ENCODE peak calls at places on chromosomes 11 and 22, in five cellular contexts. A is heart left ventricle, V is AG09309, D is tibial nerve, Z is epithelial cell of esophagus. L is an unnamed sample.

GRCh38 chr22:37043828-37044538 is 7.6 kb upstream of the KCTD17 start:
- DNase-seq in V (no peak), D (no peak), A (peak), Z (peak), L (peak)

GRCh38 chr11:73359930-73360742 is 16.1 kb upstream of the RELT start:
- DNase-seq in A (no peak), V (no peak), Z (no peak), D (no peak), L (peak)

GRCh38 chr11:132561937-132562336 is 970.4 kb downstream of the OPCML start:
- DNase-seq in Z (no peak), V (no peak), A (no peak), D (no peak), L (no peak)

GRCh38 chr11:15602042-15602441 is 487.3 kb downstream of the INSC start:
- DNase-seq in A (no peak), D (no peak), V (no peak), Z (no peak), L (no peak)

GRCh38 chr22:46843691-46844297 is 81.3 kb downstream of the TBC1D22A start:
- DNase-seq in A (no peak), V (no peak), D (no peak), Z (peak), L (no peak)

GRCh38 chr22:44665115-44665514 is 36.9 kb upstream of the PRR5 start:
- DNase-seq in Z (no peak), V (no peak), A (peak), D (no peak), L (no peak)

GRCh38 chr22:22042009-22042408 is 59.4 kb upstream of the TOP3B start:
- DNase-seq in D (no peak), V (no peak), Z (no peak), A (no peak), L (no peak)

GRCh38 chr11:16909375-16910035 is 104.7 kb downstream of the PLEKHA7 start:
- DNase-seq in Z (no peak), D (no peak), V (no peak), A (no peak), L (no peak)

GRCh38 chr11:92929168-92930053 is 40.0 kb upstream of the MTNR1B start:
- DNase-seq in Z (peak), D (no peak), V (no peak), A (no peak), L (no peak)

GRCh38 chr11:130652671-130653335 is 204.4 kb downstream of the ADAMTS15 start:
- DNase-seq in D (peak), Z (peak), V (peak), A (peak), L (peak)

GRCh38 chr22:37207981-37208380 is 4.3 kb downstream of the SSTR3 start:
- DNase-seq in A (no peak), Z (no peak), V (no peak), D (no peak), L (no peak)

GRCh38 chr11:1520987-1521349 is 34.4 kb upstream of the MOB2 start:
- DNase-seq in A (peak), D (no peak), V (no peak), Z (no peak), L (peak)

GRCh38 chr11:78406568-78407196 is 10.9 kb downstream of the GAB2 start:
- DNase-seq in Z (peak), D (no peak), A (no peak), V (no peak), L (no peak)

GRCh38 chr11:17894929-17895658 is 117.8 kb downstream of the SERGEF start:
- DNase-seq in Z (no peak), D (no peak), A (peak), V (no peak), L (peak)

GRCh38 chr22:42368379-42369249 is 63.6 kb downstream of the NFAM1 start:
- DNase-seq in D (no peak), Z (no peak), A (no peak), V (no peak), L (no peak)

GRCh38 chr22:48744283-48744641 is 1083.4 kb downstream of the BRD1 start:
- DNase-seq in Z (no peak), V (no peak), A (no peak), D (no peak), L (no peak)

GRCh38 chr11:100403817-100404216 is 283.3 kb upstream of the ARHGAP42 start:
- DNase-seq in D (no peak), Z (no peak), V (no peak), A (no peak), L (peak)

GRCh38 chr11:68643576-68643975 is 40.8 kb upstream of the GAL start:
- DNase-seq in Z (peak), D (no peak), V (no peak), A (no peak), L (peak)

GRCh38 chr11:64027619-64028397 is 7.9 kb upstream of the FLRT1 start:
- DNase-seq in Z (no peak), A (no peak), V (no peak), D (no peak), L (no peak)

GRCh38 chr11:36602143-36602542 is 4.1 kb upstream of the RAG2 start:
- DNase-seq in A (no peak), V (no peak), Z (no peak), D (no peak), L (no peak)

GRCh38 chr11:8023831-8024555 is 36.9 kb downstream of the EIF3F start:
- DNase-seq in A (no peak), V (no peak), Z (peak), D (no peak), L (no peak)

GRCh38 chr11:122069946-122070345 is 46.1 kb downstream of the BLID start:
- DNase-seq in D (peak), Z (peak), V (peak), A (peak), L (peak)

GRCh38 chr11:2109541-2110019 is 29.6 kb downstream of the IGF2 start:
- DNase-seq in Z (no peak), V (no peak), A (no peak), D (no peak), L (peak)

GRCh38 chr11:122709042-122709760 is 53.7 kb downstream of the UBASH3B start:
- DNase-seq in V (no peak), D (no peak), A (no peak), Z (peak), L (peak)

GRCh38 chr11:101003468-101003867 is 126.1 kb downstream of the PGR start:
- DNase-seq in A (no peak), V (no peak), Z (peak), D (no peak), L (no peak)

GRCh38 chr11:1779034-1779805 is 15.5 kb upstream of the CTSD start:
- DNase-seq in V (no peak), D (no peak), Z (no peak), A (no peak), L (no peak)

GRCh38 chr22:21591695-21592094 is 24.2 kb downstream of the UBE2L3 start:
- DNase-seq in D (no peak), A (peak), V (no peak), Z (peak), L (no peak)

GRCh38 chr11:78080818-78081495 is 1.3 kb upstream of the NDUFC2 start:
- DNase-seq in A (no peak), V (peak), Z (no peak), D (no peak), L (peak)

GRCh38 chr22:17198188-17199130 is 20.8 kb downstream of the ADA2 start:
- DNase-seq in D (no peak), Z (no peak), A (peak), V (no peak), L (peak)

GRCh38 chr11:119206512-119207299 is 567 bp downstream of the CBL start:
- DNase-seq in D (no peak), V (no peak), A (peak), Z (peak), L (peak)

GRCh38 chr11:125062931-125063428 is at the start of gene SLC37A2:
- DNase-seq in D (peak), Z (peak), A (peak), V (no peak), L (peak)

GRCh38 chr11:46237248-46238077 is 40.0 kb upstream of the CREB3L1 start:
- DNase-seq in D (peak), V (peak), A (peak), Z (peak), L (peak)

GRCh38 chr11:111637885-111638284 is 35.6 kb downstream of the SIK2 start:
- DNase-seq in D (no peak), A (no peak), V (no peak), Z (no peak), L (no peak)

GRCh38 chr11:75562836-75563484 is 907 bp downstream of the SERPINH1 start:
- DNase-seq in Z (peak), V (no peak), D (no peak), A (peak), L (peak)

GRCh38 chr22:30830907-30831306 is 136.2 kb downstream of the OSBP2 start:
- DNase-seq in A (peak), Z (peak), D (no peak), V (peak), L (peak)

GRCh38 chr11:69513196-69513595 is 31.7 kb downstream of the LINC01488 start:
- DNase-seq in A (no peak), Z (no peak), D (no peak), V (no peak), L (no peak)

GRCh38 chr11:66225054-66225453 is 43.4 kb upstream of the RAB1B start:
- DNase-seq in D (no peak), V (no peak), Z (no peak), A (peak), L (no peak)

DNA sequence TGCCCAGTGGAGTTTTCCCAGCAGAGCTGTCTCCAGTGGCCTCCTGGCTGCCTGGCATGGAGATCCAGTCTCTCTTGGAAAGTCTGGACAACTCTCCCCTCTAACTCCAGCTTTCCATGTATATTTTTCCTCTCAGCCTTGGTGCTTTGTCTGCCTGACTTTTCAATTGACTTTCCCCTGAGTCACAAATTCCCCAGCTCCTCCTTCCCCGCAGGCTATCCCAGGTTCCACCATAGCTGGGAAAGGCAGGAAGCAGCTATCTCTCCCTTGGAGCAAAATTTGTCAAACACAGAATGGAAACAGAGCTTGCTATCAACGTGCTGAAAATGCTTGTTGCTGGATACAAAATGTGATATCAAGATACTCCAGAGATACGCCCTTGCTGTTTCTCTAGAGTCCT is 384.8 kb downstream of the TMEM135 start:
- DNase-seq in D (no peak), Z (peak), A (no peak), V (no peak), L (no peak)
- TF ChIP-seq CTCF in D (no peak), Z (no peak), A (no peak), V (no peak), L (no peak)

GRCh38 chr11:45173064-45173463 is 26.6 kb downstream of the PRDM11 start:
- DNase-seq in A (no peak), Z (no peak), V (no peak), D (no peak), L (no peak)
- H3K4me3 ChIP-seq in A (no peak), Z (no peak), V (no peak), D (no peak), L (no peak)

DNA sequence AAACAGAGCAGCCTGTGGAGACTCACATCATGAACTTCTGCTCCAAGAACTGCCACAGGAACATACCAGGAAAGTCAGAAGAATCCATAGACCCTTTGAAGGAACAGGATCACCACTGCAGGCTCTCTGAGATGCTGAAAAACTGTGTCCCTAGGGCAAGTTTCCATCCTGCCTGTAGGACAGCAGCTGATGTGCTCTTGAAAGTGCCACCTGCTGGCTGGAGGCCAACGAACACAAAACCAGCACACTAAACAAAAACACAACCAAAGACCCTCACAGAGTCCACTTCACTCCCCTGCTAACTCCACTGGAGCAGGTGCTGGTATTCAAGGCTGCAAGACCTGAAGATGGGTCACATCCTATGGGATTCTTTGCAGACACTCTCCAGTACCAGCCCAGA is 12.0 kb upstream of the NXPE1 start:
- DNase-seq in Z (no peak), A (no peak), D (no peak), V (no peak), L (no peak)
- TF ChIP-seq CTCF in Z (no peak), A (no peak), D (no peak), V (no peak), L (no peak)

DNA sequence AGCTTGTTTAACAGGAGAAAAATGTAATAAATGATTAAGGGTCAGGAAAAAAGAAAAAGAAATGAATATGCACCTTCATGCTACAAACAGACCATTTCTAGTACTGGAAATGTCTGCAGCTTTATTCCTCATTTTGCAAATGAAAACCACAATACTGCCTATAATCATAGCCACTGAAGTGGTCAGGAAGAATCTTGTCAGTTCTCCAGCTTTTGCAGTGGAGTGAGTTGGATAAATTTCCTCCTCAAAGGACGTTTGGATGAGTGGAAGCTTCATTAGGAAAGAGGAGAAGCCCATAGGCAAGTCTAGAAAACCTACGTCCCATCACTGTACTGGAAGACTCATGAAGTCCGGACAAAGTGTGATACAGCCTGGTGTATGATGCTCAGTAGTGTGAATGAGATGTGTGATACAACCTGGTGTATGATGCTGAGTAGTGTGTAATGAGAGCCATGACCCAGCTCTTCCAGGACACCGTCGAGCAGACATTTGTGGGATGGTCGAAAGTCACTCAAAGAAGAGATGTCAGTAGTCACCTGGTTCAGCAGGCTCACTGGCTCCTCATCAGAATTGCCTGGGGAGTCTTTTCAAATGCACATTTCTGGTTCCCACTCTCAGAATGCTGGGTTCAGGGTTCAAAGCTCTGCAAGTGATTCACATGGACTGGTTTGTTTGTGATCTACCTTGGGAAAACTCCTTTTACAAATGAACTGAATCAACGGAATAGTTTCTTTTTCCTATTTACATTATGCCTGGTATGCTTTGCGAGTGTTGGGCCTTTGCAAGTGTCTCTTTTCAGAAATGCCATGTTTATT is 101.3 kb downstream of the PDHX start:
- DNase-seq in D (no peak), A (no peak), V (no peak), Z (no peak), L (no peak)
- H3K4me3 ChIP-seq in D (no peak), A (no peak), V (no peak), Z (no peak), L (no peak)

L was measured in choroid plexus epithelial cell.